ENCODE peak calls at places on chromosomes 12 and 14, in six cellular contexts. R is dorsolateral prefrontal cortex; M is NCI-H345; D is activated CD4-positive, alpha-beta T cell treated with anti-CD3 and anti-CD28 coated beads, Interleukin-2, amount 10 ng/mL, durations not matched to agents 7 days and 5 days; G is HFF-Myc; H is transverse colon. T is an unnamed sample.

GRCh38 chr14:23364604-23365352 is at the start of gene EFS:
- DNase-seq in G (no peak), D (no peak), R (peak), M (no peak), H (no peak), T (no peak)

GRCh38 chr12:117189725-117190209 is 503 bp downstream of the FBXO21 start:
- DNase-seq in D (peak), M (peak), H (peak), G (no peak), R (peak), T (no peak)

GRCh38 chr14:67680121-67680602 is 5.7 kb upstream of the VTI1B start:
- DNase-seq in H (no peak), D (peak), M (no peak), G (no peak), R (no peak), T (no peak)

GRCh38 chr14:46580941-46581671 is 70.5 kb downstream of the RPL10L start:
- DNase-seq in M (peak), R (no peak), D (peak), H (peak), G (no peak), T (no peak)

GRCh38 chr12:2673966-2674810 is 120.6 kb upstream of the FKBP4 start:
- DNase-seq in H (no peak), R (no peak), M (no peak), G (no peak), D (no peak), T (no peak)

GRCh38 chr12:31518680-31519227 is 72.2 kb downstream of the DENND5B start:
- DNase-seq in H (peak), D (no peak), M (peak), G (peak), R (peak), T (peak)

GRCh38 chr12:93570552-93571359 is 1.7 kb upstream of the SOCS2 start:
- DNase-seq in G (peak), M (peak), R (peak), D (peak), H (peak), T (peak)

GRCh38 chr12:97168804-97169203 is 261.7 kb downstream of the NEDD1 start:
- DNase-seq in D (no peak), R (no peak), G (no peak), M (peak), H (no peak), T (no peak)

GRCh38 chr14:105206873-105207272 is 25.8 kb upstream of the NUDT14 start:
- DNase-seq in R (no peak), G (no peak), H (no peak), M (no peak), D (no peak), T (no peak)

GRCh38 chr12:63150255-63151060 is 543 bp downstream of the AVPR1A start:
- DNase-seq in H (no peak), G (no peak), M (peak), D (no peak), R (no peak), T (no peak)

GRCh38 chr14:95548328-95548929 is 13.6 kb downstream of the GLRX5 start:
- DNase-seq in H (no peak), G (no peak), R (no peak), D (no peak), M (no peak), T (no peak)

GRCh38 chr14:68976160-68977067 is 2.7 kb downstream of the ACTN1 start:
- DNase-seq in G (no peak), M (no peak), R (peak), D (no peak), H (peak), T (no peak)

GRCh38 chr12:129552996-129553750 is 350.7 kb downstream of the TMEM132D start:
- DNase-seq in D (no peak), G (no peak), R (no peak), M (no peak), H (no peak), T (no peak)

GRCh38 chr12:29844667-29845066 is 60.9 kb upstream of the TMTC1 start:
- DNase-seq in H (no peak), G (no peak), R (no peak), M (no peak), D (no peak), T (no peak)

GRCh38 chr12:121365416-121366062 is 13.3 kb upstream of the ANAPC5 start:
- DNase-seq in D (no peak), R (no peak), H (no peak), G (no peak), M (no peak), T (no peak)

GRCh38 chr14:91249841-91250616 is 5.5 kb upstream of the GPR68 start:
- DNase-seq in R (no peak), G (peak), D (peak), H (peak), M (peak), T (no peak)

GRCh38 chr12:104407922-104408321 is 48.8 kb upstream of the CHST11 start:
- DNase-seq in M (no peak), D (no peak), H (no peak), R (no peak), G (no peak), T (no peak)

GRCh38 chr12:49853671-49854070 is 10.8 kb upstream of the BCDIN3D start:
- DNase-seq in H (no peak), R (no peak), D (no peak), G (no peak), M (no peak), T (no peak)

GRCh38 chr12:12684375-12685106 is 11.4 kb downstream of the GPR19 start:
- DNase-seq in D (peak), G (no peak), M (no peak), R (peak), H (no peak), T (no peak)

GRCh38 chr14:35155962-35156361 is 33.6 kb downstream of the PRORP start:
- DNase-seq in H (no peak), D (no peak), M (no peak), R (no peak), G (no peak), T (no peak)

GRCh38 chr14:44204061-44204815 is 302.8 kb downstream of the FSCB start:
- DNase-seq in D (no peak), M (no peak), R (no peak), G (no peak), H (no peak), T (peak)

GRCh38 chr12:6326316-6326959 is 15.4 kb downstream of the TNFRSF1A start:
- DNase-seq in R (no peak), G (no peak), H (peak), D (no peak), M (no peak), T (no peak)